ENCODE peak calls at places on chromosomes 3 and 15, in six cellular contexts. O, A, S, K, U and W are unnamed samples.

GRCh38 chr3:124557433-124558232 is 172.6 kb upstream of the UMPS start:
- DNase-seq in O (peak), A (no peak), S (no peak), K (no peak), U (peak), W (no peak)

GRCh38 chr3:32045091-32045964 is 61.1 kb upstream of the GPD1L start:
- DNase-seq in O (peak), A (no peak), S (no peak), K (no peak), U (peak), W (no peak)

GRCh38 chr3:170178631-170179030 is 2.9 kb downstream of the PHC3 start:
- DNase-seq in O (no peak), A (peak), S (peak), K (peak), U (no peak), W (peak)

GRCh38 chr3:25547103-25547502 is 117.6 kb downstream of the TOP2B start:
- DNase-seq in O (no peak), A (no peak), S (no peak), K (no peak), U (no peak), W (no peak)

GRCh38 chr15:80450811-80451321 is 46.7 kb downstream of the ARNT2 start:
- DNase-seq in O (no peak), A (no peak), S (no peak), K (no peak), U (no peak), W (no peak)

GRCh38 chr3:52561028-52561749 is 24.8 kb downstream of the UQCC5 start:
- DNase-seq in O (no peak), A (no peak), S (no peak), K (no peak), U (no peak), W (no peak)

GRCh38 chr3:144105542-144105941 is 133.9 kb downstream of the DIPK2A start:
- DNase-seq in O (no peak), A (no peak), S (no peak), K (no peak), U (no peak), W (no peak)

GRCh38 chr15:55868707-55869106 is 124.7 kb downstream of the NEDD4 start:
- DNase-seq in O (no peak), A (no peak), S (no peak), K (no peak), U (peak), W (no peak)

GRCh38 chr3:101848754-101849713 is at the start of gene NFKBIZ:
- DNase-seq in O (peak), A (peak), S (peak), K (peak), U (peak), W (peak)

GRCh38 chr3:114363554-114364202 is 69.8 kb downstream of the TIGIT start:
- DNase-seq in O (no peak), A (no peak), S (no peak), K (no peak), U (peak), W (no peak)

GRCh38 chr15:98358971-98359370 is 289.4 kb upstream of the IGF1R start:
- DNase-seq in O (no peak), A (no peak), S (no peak), K (no peak), U (no peak), W (no peak)

GRCh38 chr3:99242271-99242670 is 340.8 kb upstream of the DCBLD2 start:
- DNase-seq in O (no peak), A (no peak), S (no peak), K (no peak), U (no peak), W (no peak)

GRCh38 chr3:180416111-180416541 is 185.8 kb upstream of the TTC14 start:
- DNase-seq in O (no peak), A (no peak), S (no peak), K (no peak), U (peak), W (no peak)

GRCh38 chr3:70471464-70472342 is 159.3 kb upstream of the MDFIC2 start:
- DNase-seq in O (no peak), A (no peak), S (no peak), K (no peak), U (no peak), W (no peak)

GRCh38 chr15:71201471-71201870 is 86.2 kb downstream of the THSD4 start:
- DNase-seq in O (peak), A (no peak), S (no peak), K (no peak), U (peak), W (no peak)

GRCh38 chr15:37517506-37517905 is 416.9 kb upstream of the TMCO5A start:
- DNase-seq in O (no peak), A (no peak), S (no peak), K (no peak), U (no peak), W (no peak)

GRCh38 chr3:70822777-70823176 is 510.3 kb upstream of the MDFIC2 start:
- DNase-seq in O (peak), A (no peak), S (no peak), K (no peak), U (no peak), W (no peak)

GRCh38 chr15:85485956-85486567 is 105.7 kb downstream of the AKAP13 start:
- DNase-seq in O (peak), A (no peak), S (peak), K (peak), U (peak), W (peak)

GRCh38 chr15:98753726-98754125 is 105.4 kb downstream of the IGF1R start:
- DNase-seq in O (no peak), A (no peak), S (no peak), K (no peak), U (no peak), W (no peak)

GRCh38 chr3:58190291-58190690 is 20.5 kb downstream of the DNASE1L3 start:
- DNase-seq in O (no peak), A (no peak), S (no peak), K (no peak), U (peak), W (no peak)

GRCh38 chr3:186609247-186609868 is 3.5 kb upstream of the AHSG start:
- DNase-seq in O (no peak), A (no peak), S (peak), K (no peak), U (peak), W (peak)

GRCh38 chr3:191499307-191500125 is 38.6 kb downstream of the PYDC2 start:
- DNase-seq in O (peak), A (no peak), S (no peak), K (no peak), U (peak), W (no peak)